ENCODE peak calls at places on chromosomes 4 and X, in ten cellular contexts. One of them, this sample, is unnamed.

GRCh38 chr4:181702864-181703263 is 540.3 kb upstream of the TENM3 start:
- DNase-seq in coronary artery: no peak
- DNase-seq in tibial artery: no peak
- DNase-seq in RWPE2: no peak
- DNase-seq in esophagus squamous epithelium: no peak
- DNase-seq in Calu3: no peak
- DNase-seq in epithelial cell of esophagus: no peak
- DNase-seq in BJ: no peak
- DNase-seq in pancreas: no peak
- DNase-seq in omental fat pad: no peak
- DNase-seq in this sample: no peak

GRCh38 chr4:187612211-187612780 is 383.3 kb upstream of the ZFP42 start:
- DNase-seq in epithelial cell of esophagus: no peak
- DNase-seq in esophagus squamous epithelium: no peak
- DNase-seq in pancreas: no peak
- DNase-seq in BJ: no peak
- DNase-seq in omental fat pad: no peak
- DNase-seq in Calu3: no peak
- DNase-seq in RWPE2: no peak
- DNase-seq in tibial artery: no peak
- DNase-seq in coronary artery: no peak
- DNase-seq in this sample: no peak

GRCh38 chr4:185920171-185920570 is 108.2 kb upstream of the SORBS2 start:
- DNase-seq in pancreas: no peak
- DNase-seq in esophagus squamous epithelium: no peak
- DNase-seq in omental fat pad: no peak
- DNase-seq in tibial artery: no peak
- DNase-seq in epithelial cell of esophagus: peak; percentile 91
- DNase-seq in RWPE2: no peak
- DNase-seq in Calu3: peak; percentile 28
- DNase-seq in coronary artery: no peak
- DNase-seq in BJ: no peak
- DNase-seq in this sample: no peak

GRCh38 chrX:53048169-53049126 is at the start of gene GPR173:
- DNase-seq in coronary artery: peak; percentile 86
- DNase-seq in epithelial cell of esophagus: peak; percentile 3
- DNase-seq in tibial artery: peak; percentile 31
- DNase-seq in omental fat pad: no peak
- DNase-seq in pancreas: no peak
- DNase-seq in Calu3: no peak
- DNase-seq in BJ: no peak
- DNase-seq in esophagus squamous epithelium: no peak
- DNase-seq in RWPE2: no peak
- DNase-seq in this sample: peak; percentile 15

GRCh38 chr4:137531951-137532868 is at the start of gene PCDH18:
- DNase-seq in RWPE2: no peak
- DNase-seq in esophagus squamous epithelium: peak; percentile 4
- DNase-seq in omental fat pad: peak; percentile 60
- DNase-seq in Calu3: peak; percentile 12
- DNase-seq in BJ: peak; percentile 87
- DNase-seq in epithelial cell of esophagus: peak; percentile 71
- DNase-seq in pancreas: peak; percentile 47
- DNase-seq in tibial artery: peak; percentile 97
- DNase-seq in coronary artery: peak; percentile 94
- DNase-seq in this sample: peak; percentile 52

GRCh38 chr4:153651961-153652784 is 31.9 kb upstream of the TLR2 start:
- DNase-seq in esophagus squamous epithelium: no peak
- DNase-seq in pancreas: no peak
- DNase-seq in omental fat pad: no peak
- DNase-seq in tibial artery: no peak
- DNase-seq in RWPE2: no peak
- DNase-seq in coronary artery: no peak
- DNase-seq in epithelial cell of esophagus: peak; percentile 89
- DNase-seq in Calu3: no peak
- DNase-seq in BJ: no peak
- DNase-seq in this sample: no peak

GRCh38 chr4:139144161-139144859 is 32.7 kb downstream of the ELF2 start:
- DNase-seq in coronary artery: no peak
- DNase-seq in RWPE2: peak; percentile 69
- DNase-seq in tibial artery: peak; percentile 73
- DNase-seq in pancreas: no peak
- DNase-seq in BJ: no peak
- DNase-seq in omental fat pad: peak; percentile 34
- DNase-seq in esophagus squamous epithelium: no peak
- DNase-seq in epithelial cell of esophagus: peak; percentile 77
- DNase-seq in Calu3: peak; percentile 13
- DNase-seq in this sample: no peak

GRCh38 chr4:106371166-106371565 is 2.6 kb upstream of the GIMD1 start:
- DNase-seq in esophagus squamous epithelium: no peak
- DNase-seq in epithelial cell of esophagus: no peak
- DNase-seq in RWPE2: no peak
- DNase-seq in Calu3: no peak
- DNase-seq in omental fat pad: no peak
- DNase-seq in coronary artery: no peak
- DNase-seq in BJ: peak; percentile 30
- DNase-seq in pancreas: no peak
- DNase-seq in tibial artery: no peak
- DNase-seq in this sample: no peak

GRCh38 chr4:174358823-174359222 is 75.1 kb downstream of the CEP44 start:
- DNase-seq in tibial artery: no peak
- DNase-seq in BJ: peak; percentile 8
- DNase-seq in Calu3: no peak
- DNase-seq in coronary artery: no peak
- DNase-seq in RWPE2: no peak
- DNase-seq in omental fat pad: no peak
- DNase-seq in pancreas: no peak
- DNase-seq in epithelial cell of esophagus: peak; percentile 87
- DNase-seq in esophagus squamous epithelium: no peak
- DNase-seq in this sample: no peak

GRCh38 chr4:5638316-5638715 is 70.0 kb downstream of the EVC2 start:
- DNase-seq in tibial artery: no peak
- DNase-seq in coronary artery: no peak
- DNase-seq in pancreas: no peak
- DNase-seq in BJ: peak; percentile 68
- DNase-seq in omental fat pad: no peak
- DNase-seq in epithelial cell of esophagus: peak; percentile 79
- DNase-seq in Calu3: no peak
- DNase-seq in esophagus squamous epithelium: no peak
- DNase-seq in RWPE2: peak; percentile 80
- DNase-seq in this sample: no peak

GRCh38 chrX:13377537-13377936 is 57.7 kb upstream of the ATXN3L start:
- DNase-seq in esophagus squamous epithelium: no peak
- DNase-seq in pancreas: no peak
- DNase-seq in epithelial cell of esophagus: peak; percentile 62
- DNase-seq in BJ: peak; percentile 76
- DNase-seq in RWPE2: no peak
- DNase-seq in omental fat pad: no peak
- DNase-seq in coronary artery: no peak
- DNase-seq in Calu3: no peak
- DNase-seq in tibial artery: no peak
- DNase-seq in this sample: no peak

GRCh38 chr4:150167054-150167453 is 88.8 kb downstream of the DCLK2 start:
- DNase-seq in tibial artery: no peak
- DNase-seq in omental fat pad: no peak
- DNase-seq in pancreas: no peak
- DNase-seq in RWPE2: no peak
- DNase-seq in epithelial cell of esophagus: no peak
- DNase-seq in coronary artery: no peak
- DNase-seq in esophagus squamous epithelium: no peak
- DNase-seq in Calu3: no peak
- DNase-seq in BJ: no peak
- DNase-seq in this sample: no peak

GRCh38 chr4:106565727-106566126 is 197.1 kb upstream of the GIMD1 start:
- DNase-seq in tibial artery: peak; percentile 27
- DNase-seq in esophagus squamous epithelium: no peak
- DNase-seq in epithelial cell of esophagus: peak; percentile 42
- DNase-seq in omental fat pad: no peak
- DNase-seq in Calu3: no peak
- DNase-seq in RWPE2: no peak
- DNase-seq in BJ: no peak
- DNase-seq in pancreas: no peak
- DNase-seq in coronary artery: no peak
- DNase-seq in this sample: no peak

GRCh38 chrX:97740044-97740443 is 856.3 kb downstream of the RPA4 start:
- DNase-seq in epithelial cell of esophagus: peak; percentile 57
- DNase-seq in coronary artery: no peak
- DNase-seq in omental fat pad: no peak
- DNase-seq in esophagus squamous epithelium: no peak
- DNase-seq in RWPE2: no peak
- DNase-seq in pancreas: no peak
- DNase-seq in tibial artery: no peak
- DNase-seq in BJ: no peak
- DNase-seq in Calu3: no peak
- DNase-seq in this sample: no peak

GRCh38 chr4:158895797-158896442 is 127.1 kb downstream of the FNIP2 start:
- DNase-seq in esophagus squamous epithelium: no peak
- DNase-seq in RWPE2: no peak
- DNase-seq in Calu3: peak; percentile 23
- DNase-seq in pancreas: no peak
- DNase-seq in omental fat pad: no peak
- DNase-seq in BJ: no peak
- DNase-seq in epithelial cell of esophagus: peak; percentile 63
- DNase-seq in coronary artery: no peak
- DNase-seq in tibial artery: no peak
- DNase-seq in this sample: peak; percentile 18

GRCh38 chr4:2712261-2712842 is 43.8 kb downstream of the TNIP2 start:
- DNase-seq in Calu3: no peak
- DNase-seq in RWPE2: no peak
- DNase-seq in omental fat pad: no peak
- DNase-seq in esophagus squamous epithelium: no peak
- DNase-seq in pancreas: no peak
- DNase-seq in epithelial cell of esophagus: no peak
- DNase-seq in coronary artery: no peak
- DNase-seq in tibial artery: no peak
- DNase-seq in BJ: no peak
- DNase-seq in this sample: peak; percentile 33

GRCh38 chr4:2713337-2713736 is 42.8 kb downstream of the TNIP2 start:
- DNase-seq in BJ: no peak
- DNase-seq in coronary artery: no peak
- DNase-seq in Calu3: no peak
- DNase-seq in omental fat pad: no peak
- DNase-seq in RWPE2: no peak
- DNase-seq in pancreas: no peak
- DNase-seq in esophagus squamous epithelium: no peak
- DNase-seq in epithelial cell of esophagus: no peak
- DNase-seq in tibial artery: no peak
- DNase-seq in this sample: no peak

GRCh38 chr4:2714918-2715317 is 41.2 kb downstream of the TNIP2 start:
- DNase-seq in RWPE2: no peak
- DNase-seq in tibial artery: no peak
- DNase-seq in pancreas: peak; percentile 17
- DNase-seq in Calu3: no peak
- DNase-seq in omental fat pad: no peak
- DNase-seq in coronary artery: no peak
- DNase-seq in BJ: no peak
- DNase-seq in epithelial cell of esophagus: no peak
- DNase-seq in esophagus squamous epithelium: no peak
- DNase-seq in this sample: no peak

GRCh38 chr4:2715426-2715825 is 40.7 kb downstream of the TNIP2 start:
- DNase-seq in tibial artery: no peak
- DNase-seq in epithelial cell of esophagus: no peak
- DNase-seq in Calu3: no peak
- DNase-seq in BJ: no peak
- DNase-seq in coronary artery: no peak
- DNase-seq in RWPE2: no peak
- DNase-seq in esophagus squamous epithelium: no peak
- DNase-seq in omental fat pad: no peak
- DNase-seq in pancreas: peak; percentile 26
- DNase-seq in this sample: no peak

GRCh38 chr4:2714071-2714770 is 41.9 kb downstream of the TNIP2 start:
- DNase-seq in pancreas: peak; percentile 45
- DNase-seq in epithelial cell of esophagus: peak; percentile 10
- DNase-seq in BJ: peak; percentile 17
- DNase-seq in esophagus squamous epithelium: no peak
- DNase-seq in Calu3: no peak
- DNase-seq in tibial artery: no peak
- DNase-seq in omental fat pad: no peak
- DNase-seq in coronary artery: no peak
- DNase-seq in RWPE2: no peak
- DNase-seq in this sample: no peak
- TF ChIP-seq CTCF in pancreas: no peak
- TF ChIP-seq CTCF in epithelial cell of esophagus: no peak
- TF ChIP-seq CTCF in BJ: peak; percentile 22
- TF ChIP-seq CTCF in esophagus squamous epithelium: no peak
- TF ChIP-seq CTCF in Calu3: no peak
- TF ChIP-seq CTCF in tibial artery: no peak
- TF ChIP-seq CTCF in omental fat pad: no peak
- TF ChIP-seq CTCF in coronary artery: no peak
- TF ChIP-seq CTCF in RWPE2: no peak
- TF ChIP-seq CTCF in this sample: no peak

GRCh38 chr4:932713-933070 is 432 bp downstream of the TMEM175 start:
- DNase-seq in BJ: no peak
- DNase-seq in tibial artery: no peak
- DNase-seq in coronary artery: no peak
- DNase-seq in pancreas: no peak
- DNase-seq in epithelial cell of esophagus: no peak
- DNase-seq in omental fat pad: no peak
- DNase-seq in RWPE2: no peak
- DNase-seq in Calu3: peak; percentile 11
- DNase-seq in esophagus squamous epithelium: no peak
- DNase-seq in this sample: peak; percentile 43
- TF ChIP-seq CTCF in BJ: no peak
- TF ChIP-seq CTCF in tibial artery: no peak
- TF ChIP-seq CTCF in coronary artery: no peak
- TF ChIP-seq CTCF in pancreas: no peak
- TF ChIP-seq CTCF in epithelial cell of esophagus: no peak
- TF ChIP-seq CTCF in omental fat pad: no peak
- TF ChIP-seq CTCF in RWPE2: no peak
- TF ChIP-seq CTCF in Calu3: no peak
- TF ChIP-seq CTCF in esophagus squamous epithelium: no peak
- TF ChIP-seq CTCF in this sample: no peak

DNA sequence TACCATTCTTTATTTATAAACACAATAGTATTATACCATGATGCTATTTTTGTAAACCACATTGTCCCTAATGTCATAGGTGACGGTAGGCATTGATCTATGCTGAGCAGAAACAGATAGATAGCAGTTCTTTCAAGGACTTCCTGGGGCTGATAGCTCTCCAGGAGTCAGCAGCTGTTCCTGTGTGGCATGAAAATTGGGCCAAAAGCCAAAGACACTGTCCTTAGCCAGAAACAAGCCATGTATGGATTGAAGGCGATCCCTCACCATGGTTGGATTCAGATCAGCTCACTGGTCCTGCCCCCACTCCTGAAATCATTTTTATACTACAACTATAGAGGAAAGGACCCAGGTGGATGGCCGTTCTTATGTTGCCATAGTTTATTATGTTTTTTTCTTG is 53.6 kb downstream of the DDX60 start:
- DNase-seq in coronary artery: no peak
- DNase-seq in RWPE2: no peak
- DNase-seq in esophagus squamous epithelium: no peak
- DNase-seq in BJ: no peak
- DNase-seq in omental fat pad: no peak
- DNase-seq in Calu3: no peak
- DNase-seq in pancreas: no peak
- DNase-seq in epithelial cell of esophagus: no peak
- DNase-seq in tibial artery: no peak
- DNase-seq in this sample: no peak
- TF ChIP-seq CTCF in coronary artery: no peak
- TF ChIP-seq CTCF in RWPE2: no peak
- TF ChIP-seq CTCF in esophagus squamous epithelium: no peak
- TF ChIP-seq CTCF in BJ: no peak
- TF ChIP-seq CTCF in omental fat pad: no peak
- TF ChIP-seq CTCF in Calu3: no peak
- TF ChIP-seq CTCF in pancreas: no peak
- TF ChIP-seq CTCF in epithelial cell of esophagus: no peak
- TF ChIP-seq CTCF in tibial artery: no peak
- TF ChIP-seq CTCF in this sample: no peak

GRCh38 chr4:183838987-183839712 is 66.0 kb upstream of the STOX2 start:
- DNase-seq in epithelial cell of esophagus: peak; percentile 47
- DNase-seq in omental fat pad: no peak
- DNase-seq in tibial artery: no peak
- DNase-seq in Calu3: no peak
- DNase-seq in pancreas: no peak
- DNase-seq in coronary artery: no peak
- DNase-seq in esophagus squamous epithelium: no peak
- DNase-seq in BJ: no peak
- DNase-seq in RWPE2: no peak
- DNase-seq in this sample: peak; percentile 10
- TF ChIP-seq CTCF in epithelial cell of esophagus: peak; percentile 45
- TF ChIP-seq CTCF in omental fat pad: no peak
- TF ChIP-seq CTCF in tibial artery: no peak
- TF ChIP-seq CTCF in Calu3: no peak
- TF ChIP-seq CTCF in pancreas: no peak
- TF ChIP-seq CTCF in coronary artery: no peak
- TF ChIP-seq CTCF in esophagus squamous epithelium: no peak
- TF ChIP-seq CTCF in BJ: no peak
- TF ChIP-seq CTCF in RWPE2: no peak
- TF ChIP-seq CTCF in this sample: no peak